ENCODE peak calls at places on chromosomes 2 and 18, in ten cellular contexts. W, D, Y, T, X, P, F, M, E and A are unnamed samples.

GRCh38 chr2:36770542-36771287 is 74.2 kb downstream of the VIT start:
- DNase-seq in Y (peak; percentile 77), E (peak; percentile 64), X (peak; percentile 47), D (peak; percentile 74), F (peak; percentile 52), P (no peak), T (no peak), W (peak; percentile 3), M (peak; percentile 23), A (peak; percentile 60)

GRCh38 chr2:45856391-45857055 is 205.0 kb downstream of the PRKCE start:
- DNase-seq in W (no peak), Y (no peak), F (no peak), D (no peak), T (no peak), E (no peak), X (no peak), P (no peak), M (no peak), A (no peak)

GRCh38 chr2:136012315-136012714 is 26.9 kb upstream of the DARS1 start:
- DNase-seq in F (no peak), D (no peak), T (no peak), Y (no peak), P (no peak), X (no peak), E (no peak), W (no peak), M (no peak), A (no peak)

GRCh38 chr2:20391951-20392699 is 41.5 kb upstream of the PUM2 start:
- DNase-seq in E (no peak), T (no peak), X (no peak), M (no peak), W (no peak), Y (peak; percentile 31), D (peak; percentile 34), F (peak; percentile 30), P (no peak), A (no peak)

GRCh38 chr2:145598434-145598833 is 1078.5 kb upstream of the ZEB2 start:
- DNase-seq in E (no peak), F (peak; percentile 83), X (peak; percentile 2), M (no peak), D (no peak), W (no peak), Y (no peak), T (no peak), P (no peak), A (no peak)

GRCh38 chr2:241821460-241822263 is 12.7 kb downstream of the NEU4 start:
- DNase-seq in P (no peak), E (no peak), T (no peak), M (no peak), F (no peak), W (no peak), D (no peak), Y (no peak), X (no peak), A (no peak)

GRCh38 chr2:13652531-13653313 is 936.0 kb downstream of the TRIB2 start:
- DNase-seq in W (no peak), D (no peak), M (no peak), F (peak; percentile 86), E (no peak), Y (peak; percentile 51), X (no peak), P (no peak), T (no peak), A (peak; percentile 63)

GRCh38 chr2:98347298-98348065 is 1.2 kb downstream of the CNGA3 start:
- DNase-seq in P (no peak), X (no peak), Y (no peak), E (peak; percentile 71), F (peak; percentile 9), M (no peak), T (no peak), W (no peak), D (no peak), A (no peak)

GRCh38 chr2:46260305-46260704 is 36.9 kb upstream of the EPAS1 start:
- DNase-seq in X (no peak), D (no peak), M (no peak), W (no peak), Y (no peak), P (no peak), T (no peak), E (no peak), F (peak; percentile 10), A (no peak)

GRCh38 chr18:26780520-26781325 is 84.8 kb downstream of the AQP4 start:
- DNase-seq in T (no peak), E (no peak), W (no peak), X (no peak), M (no peak), D (no peak), P (no peak), F (no peak), Y (no peak), A (no peak)

GRCh38 chr18:72869786-72870185 is 2.0 kb upstream of the NETO1 start:
- DNase-seq in E (no peak), D (no peak), W (no peak), F (no peak), P (no peak), X (no peak), T (no peak), M (no peak), Y (no peak), A (no peak)

GRCh38 chr2:98917031-98917459 is 19.0 kb downstream of the CRACDL start:
- DNase-seq in X (peak; percentile 23), W (no peak), T (no peak), D (peak; percentile 51), Y (peak; percentile 74), M (no peak), F (peak; percentile 94), P (no peak), E (no peak), A (peak; percentile 84)

GRCh38 chr2:161088658-161089350 is 71.4 kb upstream of the TANK start:
- DNase-seq in E (no peak), F (no peak), T (no peak), M (no peak), D (no peak), X (no peak), P (no peak), Y (no peak), W (no peak), A (no peak)

GRCh38 chr2:128170776-128171175 is 79.8 kb downstream of the UGGT1 start:
- DNase-seq in X (no peak), T (no peak), D (no peak), Y (no peak), E (no peak), F (no peak), M (no peak), P (no peak), W (no peak), A (no peak)

GRCh38 chr2:239691720-239692119 is 290.9 kb upstream of the HDAC4 start:
- DNase-seq in Y (no peak), W (no peak), D (no peak), E (no peak), P (no peak), T (no peak), X (no peak), M (no peak), F (no peak), A (no peak)

GRCh38 chr2:240916571-240917008 is 10.5 kb downstream of the CROCC2 start:
- DNase-seq in Y (peak; percentile 95), D (peak; percentile 79), F (peak; percentile 97), X (peak; percentile 95), T (peak; percentile 54), M (no peak), E (peak; percentile 88), W (no peak), P (peak; percentile 57), A (peak; percentile 95)

GRCh38 chr2:71948781-71949536 is 198.7 kb downstream of the CYP26B1 start:
- DNase-seq in X (peak; percentile 43), M (no peak), D (no peak), E (no peak), W (no peak), T (no peak), P (no peak), F (peak; percentile 92), Y (peak; percentile 91), A (peak; percentile 93)

GRCh38 chr2:231890896-231891513 is 35.2 kb downstream of the NPPC start:
- DNase-seq in T (no peak), M (no peak), F (no peak), W (no peak), X (no peak), Y (no peak), E (no peak), D (no peak), P (no peak), A (no peak)

GRCh38 chr18:79587298-79588125 is 92.1 kb upstream of the CTDP1 start:
- DNase-seq in D (no peak), Y (no peak), F (no peak), X (no peak), W (no peak), E (no peak), P (no peak), T (no peak), M (no peak), A (no peak)

GRCh38 chr18:22347624-22348511 is 69.8 kb downstream of the CTAGE1 start:
- DNase-seq in D (no peak), E (no peak), F (peak; percentile 57), X (no peak), Y (no peak), T (no peak), P (no peak), M (no peak), W (no peak), A (no peak)

GRCh38 chr2:208296610-208297009 is 30.6 kb downstream of the PIKFYVE start:
- DNase-seq in T (no peak), M (no peak), F (no peak), E (no peak), X (no peak), W (no peak), D (no peak), Y (no peak), P (no peak), A (no peak)

GRCh38 chr2:9771481-9772017 is 71.7 kb upstream of the TAF1B start:
- DNase-seq in D (peak; percentile 74), T (no peak), X (peak; percentile 96), F (peak; percentile 94), M (no peak), P (peak; percentile 23), Y (peak; percentile 95), E (peak; percentile 63), W (no peak), A (peak; percentile 96)

GRCh38 chr2:164126960-164127359 is 391.2 kb upstream of the FIGN start:
- DNase-seq in Y (peak; percentile 14), W (no peak), E (no peak), X (no peak), D (no peak), T (no peak), M (no peak), P (no peak), F (peak; percentile 22), A (no peak)

GRCh38 chr18:44680271-44681038 is at the start of gene SETBP1:
- DNase-seq in W (peak; percentile 7), X (peak; percentile 24), D (peak; percentile 19), E (peak; percentile 84), P (peak; percentile 69), F (peak; percentile 69), M (no peak), Y (peak; percentile 67), T (peak; percentile 43), A (peak; percentile 57)

GRCh38 chr2:101114268-101114783 is 36.9 kb downstream of the TBC1D8 start:
- DNase-seq in W (no peak), D (no peak), X (no peak), M (no peak), P (no peak), E (peak; percentile 31), F (no peak), T (no peak), Y (no peak), A (no peak)

GRCh38 chr2:218028189-218028495 is 25.3 kb upstream of the TNS1 start:
- DNase-seq in W (no peak), E (no peak), X (no peak), T (peak; percentile 9), P (no peak), M (no peak), D (no peak), Y (no peak), F (no peak), A (no peak)